ENCODE peak calls at places on chromosomes 16 and 17, in five cellular contexts. U is lung, V is BJ, Z is breast epithelium, K is IMR-90. A is an unnamed sample.

GRCh38 chr16:15461376-15461775 is 27.0 kb downstream of the BMERB1 start:
- DNase-seq in Z (no peak), U (no peak), K (no peak), V (no peak), A (peak)

GRCh38 chr17:3718251-3718650 is 5.5 kb upstream of the HASPIN start:
- DNase-seq in V (no peak), U (no peak), K (no peak), Z (no peak), A (no peak)

GRCh38 chr16:68893710-68894705 is 50.7 kb downstream of the TANGO6 start:
- DNase-seq in V (no peak), Z (no peak), K (peak), U (no peak), A (peak)

GRCh38 chr16:68396481-68396880 is 51.8 kb downstream of the SMPD3 start:
- DNase-seq in U (peak), V (no peak), Z (peak), K (peak), A (no peak)

GRCh38 chr16:64412578-64413280 is 709.1 kb downstream of the CDH11 start:
- DNase-seq in Z (no peak), K (peak), U (no peak), V (no peak), A (no peak)

GRCh38 chr17:29251969-29252866 is 5.6 kb downstream of the CRYBA1 start:
- DNase-seq in U (no peak), K (peak), V (no peak), Z (no peak), A (no peak)

GRCh38 chr17:82058230-82058854 is 6.6 kb downstream of the GPS1 start:
- DNase-seq in U (no peak), K (no peak), V (no peak), Z (no peak), A (no peak)

GRCh38 chr17:49353607-49354006 is 8.4 kb downstream of the ZNF652 start:
- DNase-seq in U (no peak), Z (no peak), V (no peak), K (peak), A (no peak)

GRCh38 chr17:72205357-72205756 is 84.5 kb downstream of the SOX9 start:
- DNase-seq in U (no peak), V (no peak), Z (no peak), K (no peak), A (no peak)

GRCh38 chr17:1767358-1767757 is 5.5 kb downstream of the SERPINF1 start:
- DNase-seq in U (no peak), Z (no peak), K (no peak), V (no peak), A (no peak)

GRCh38 chr17:32348483-32348800 is 1.5 kb upstream of the ZNF207 start:
- DNase-seq in U (no peak), K (no peak), V (no peak), Z (no peak), A (no peak)

GRCh38 chr17:49292901-49293300 is 62.3 kb upstream of the PHOSPHO1 start:
- DNase-seq in K (no peak), Z (no peak), U (no peak), V (no peak), A (no peak)

GRCh38 chr17:75590849-75591721 is 3.5 kb downstream of the MYO15B start:
- DNase-seq in K (no peak), V (no peak), U (no peak), Z (no peak), A (no peak)

GRCh38 chr16:67910162-67910561 is 17.1 kb downstream of the PSKH1 start:
- DNase-seq in Z (no peak), U (no peak), K (peak), V (no peak), A (no peak)

GRCh38 chr17:30212750-30213149 is 22.7 kb downstream of the SLC6A4 start:
- DNase-seq in K (no peak), V (no peak), Z (no peak), U (no peak), A (no peak)

GRCh38 chr17:4899341-4900230 is at the start of gene C17orf107:
- DNase-seq in Z (peak), V (no peak), U (peak), K (peak), A (peak)

GRCh38 chr16:54324716-54325115 is 38.1 kb upstream of the IRX3 start:
- DNase-seq in K (no peak), U (no peak), Z (no peak), V (no peak), A (no peak)

GRCh38 chr16:82755570-82756282 is 129.0 kb downstream of the CDH13 start:
- DNase-seq in U (no peak), K (no peak), Z (no peak), V (no peak), A (no peak)

GRCh38 chr16:3461120-3461519 is 17.6 kb downstream of the NAA60 start:
- DNase-seq in K (no peak), V (no peak), Z (no peak), U (no peak), A (no peak)

GRCh38 chr17:20908373-20909273 is 134.2 kb downstream of the USP22 start:
- DNase-seq in K (peak), Z (peak), U (peak), V (no peak), A (no peak)

GRCh38 chr16:84121007-84121406 is 4.3 kb upstream of the MBTPS1 start:
- DNase-seq in V (no peak), K (no peak), U (no peak), Z (peak), A (no peak)

GRCh38 chr17:4846635-4847390 is 13.7 kb downstream of the MINK1 start:
- DNase-seq in V (no peak), U (no peak), K (no peak), Z (no peak), A (no peak)

DNA sequence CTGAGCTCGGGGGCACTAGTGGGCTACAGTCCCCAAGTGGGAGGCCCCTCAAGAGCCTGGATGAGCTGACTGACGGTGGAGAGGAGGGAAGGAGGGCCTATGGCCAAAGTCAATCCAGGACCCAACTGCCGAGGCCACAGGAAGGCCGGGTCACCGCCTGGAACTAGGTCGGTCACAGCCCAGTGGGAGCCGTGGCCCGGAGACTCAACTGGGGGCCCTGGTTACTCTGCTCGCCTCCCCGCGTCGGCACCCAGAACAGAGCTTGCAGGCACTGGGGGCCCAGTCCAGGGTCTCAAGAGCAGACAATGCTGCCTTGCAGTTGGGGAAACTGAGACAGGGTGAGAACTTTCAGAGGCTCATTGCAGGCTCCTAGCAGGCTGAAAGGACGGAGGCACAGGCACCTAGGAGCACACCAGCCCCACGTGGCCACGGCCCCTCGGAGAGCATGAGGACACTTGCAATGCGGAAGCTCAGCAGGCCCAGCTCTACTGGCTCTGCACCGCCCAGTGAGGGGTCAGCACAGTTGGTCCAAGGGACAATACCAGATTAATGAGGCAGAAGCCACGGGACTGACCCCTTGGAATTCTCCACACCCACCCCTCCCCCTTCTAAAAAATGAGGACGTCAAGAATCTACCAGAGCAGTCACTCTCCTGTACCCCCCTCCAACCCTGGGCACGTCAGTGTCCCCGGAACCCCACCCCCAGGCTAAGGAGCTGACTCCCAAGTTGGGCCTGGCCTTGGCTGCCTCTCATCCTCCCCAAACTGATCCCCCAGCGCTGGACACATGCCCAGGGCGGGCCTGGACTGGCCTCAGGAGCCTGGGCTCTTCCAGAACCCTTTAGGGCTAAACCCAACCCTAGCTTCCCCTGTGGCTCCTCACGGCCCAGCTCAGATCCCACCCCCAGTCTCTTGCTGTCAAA is 2.2 kb downstream of the HS3ST6 start:
- DNase-seq in V (no peak), K (no peak), Z (no peak), U (no peak), A (no peak)
- H3K4me3 ChIP-seq in V (no peak), K (no peak), Z (no peak), U (no peak), A (no peak)

GRCh38 chr16:11972128-11972527 is 4.4 kb upstream of the SNX29 start:
- DNase-seq in U (no peak), K (no peak), Z (no peak), V (no peak), A (no peak)
- TF ChIP-seq CTCF in U (no peak), K (peak), Z (no peak), V (no peak), A (peak)

GRCh38 chr17:15271731-15272130 is 6.6 kb upstream of the PMP22 start:
- DNase-seq in Z (no peak), U (no peak), K (peak), V (no peak), A (no peak)

GRCh38 chr17:15269690-15270089 is 4.6 kb upstream of the PMP22 start:
- DNase-seq in U (no peak), Z (no peak), V (no peak), K (no peak), A (no peak)

GRCh38 chr17:15269087-15269486 is 4.0 kb upstream of the PMP22 start:
- DNase-seq in Z (no peak), K (no peak), V (no peak), U (no peak), A (no peak)

GRCh38 chr17:15268465-15268864 is 3.3 kb upstream of the PMP22 start:
- DNase-seq in V (no peak), Z (no peak), U (no peak), K (peak), A (no peak)

GRCh38 chr17:15270628-15271381 is 5.7 kb upstream of the PMP22 start:
- DNase-seq in V (no peak), U (no peak), Z (no peak), K (no peak), A (no peak)
- H3K4me3 ChIP-seq in V (no peak), U (no peak), Z (no peak), K (no peak), A (no peak)

GRCh38 chr17:39641119-39641496 is 4.2 kb downstream of the STARD3 start:
- DNase-seq in V (no peak), Z (no peak), U (no peak), K (no peak), A (no peak)
- TF ChIP-seq CTCF in V (no peak), Z (no peak), U (no peak), K (no peak), A (no peak)

DNA sequence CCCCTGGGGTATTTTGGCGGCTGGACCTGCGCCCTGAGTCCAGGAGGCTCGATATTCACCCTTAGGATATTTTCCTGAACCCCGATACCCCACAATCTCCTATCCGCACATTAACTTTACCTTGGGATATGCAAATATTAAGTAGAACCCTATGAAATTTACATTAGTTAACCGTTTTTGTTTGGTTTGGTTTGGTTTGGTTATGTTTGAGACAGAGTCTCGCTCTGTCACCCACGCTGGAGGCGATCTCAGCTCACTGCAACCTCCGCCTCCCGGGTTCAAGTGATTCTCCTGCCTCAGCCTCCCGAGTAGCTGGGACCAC is 9.3 kb upstream of the NAGS start:
- DNase-seq in Z (no peak), V (no peak), K (no peak), U (no peak), A (no peak)
- H3K4me3 ChIP-seq in Z (peak), V (no peak), K (no peak), U (no peak), A (peak)

GRCh38 chr17:31289790-31290189 is 7.2 kb downstream of the OMG start:
- DNase-seq in V (peak), K (no peak), Z (no peak), U (no peak), A (no peak)

GRCh38 chr17:31281061-31281460 is 16.0 kb downstream of the OMG start:
- DNase-seq in V (no peak), K (no peak), Z (no peak), U (no peak), A (no peak)

GRCh38 chr17:31283841-31284240 is 13.2 kb downstream of the OMG start:
- DNase-seq in U (no peak), K (no peak), V (no peak), Z (no peak), A (no peak)

GRCh38 chr17:31291820-31292219 is 5.2 kb downstream of the OMG start:
- DNase-seq in Z (no peak), K (peak), U (no peak), V (no peak), A (no peak)

GRCh38 chr17:31286587-31286986 is 10.5 kb downstream of the OMG start:
- DNase-seq in V (no peak), U (no peak), Z (no peak), K (no peak), A (no peak)
- TF ChIP-seq CTCF in V (no peak), U (no peak), Z (no peak), K (no peak), A (no peak)

DNA sequence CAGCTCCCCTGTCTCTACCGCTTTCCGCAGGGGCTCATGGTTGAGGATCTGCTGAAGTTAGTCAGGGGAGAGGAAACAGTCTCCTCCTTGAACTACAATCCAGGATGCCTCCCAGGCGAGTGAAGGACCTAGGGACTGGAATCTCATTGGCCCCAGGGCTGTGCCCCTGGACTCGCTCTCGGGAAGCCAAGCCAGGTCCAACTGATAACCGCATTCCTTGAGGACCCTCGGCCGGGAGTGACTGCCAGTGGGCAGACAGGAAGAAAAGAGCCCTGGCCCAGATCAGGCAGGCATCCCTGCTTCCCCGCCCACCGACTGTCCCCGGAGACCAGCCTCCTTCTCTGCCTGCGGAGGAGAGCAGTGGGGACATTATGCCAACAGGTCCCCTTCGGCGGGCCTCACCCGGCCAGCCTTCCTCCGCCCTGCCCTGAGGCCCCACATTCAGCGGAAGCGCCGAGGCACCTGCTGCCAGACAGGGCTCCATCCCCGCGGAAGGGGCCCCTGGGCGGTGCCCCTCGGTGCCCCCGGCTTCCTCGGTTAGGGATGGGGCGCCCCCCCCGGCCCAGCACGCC is 776 bp downstream of the LRRC75A start:
- DNase-seq in K (no peak), Z (no peak), V (no peak), U (no peak), A (no peak)
- H3K4me3 ChIP-seq in K (peak), Z (peak), V (peak), U (no peak), A (peak)

GRCh38 chr17:77145209-77145608 is 4.4 kb downstream of the SEC14L1 start:
- DNase-seq in U (no peak), Z (no peak), K (no peak), V (no peak), A (no peak)

GRCh38 chr17:77144227-77144626 is 3.5 kb downstream of the SEC14L1 start:
- DNase-seq in V (no peak), K (no peak), U (no peak), Z (no peak), A (no peak)

GRCh38 chr17:77147357-77147801 is 6.6 kb downstream of the SEC14L1 start:
- DNase-seq in U (no peak), V (no peak), K (no peak), Z (no peak), A (no peak)

GRCh38 chr17:77146882-77147281 is 6.1 kb downstream of the SEC14L1 start:
- DNase-seq in K (no peak), Z (no peak), U (peak), V (no peak), A (no peak)

DNA sequence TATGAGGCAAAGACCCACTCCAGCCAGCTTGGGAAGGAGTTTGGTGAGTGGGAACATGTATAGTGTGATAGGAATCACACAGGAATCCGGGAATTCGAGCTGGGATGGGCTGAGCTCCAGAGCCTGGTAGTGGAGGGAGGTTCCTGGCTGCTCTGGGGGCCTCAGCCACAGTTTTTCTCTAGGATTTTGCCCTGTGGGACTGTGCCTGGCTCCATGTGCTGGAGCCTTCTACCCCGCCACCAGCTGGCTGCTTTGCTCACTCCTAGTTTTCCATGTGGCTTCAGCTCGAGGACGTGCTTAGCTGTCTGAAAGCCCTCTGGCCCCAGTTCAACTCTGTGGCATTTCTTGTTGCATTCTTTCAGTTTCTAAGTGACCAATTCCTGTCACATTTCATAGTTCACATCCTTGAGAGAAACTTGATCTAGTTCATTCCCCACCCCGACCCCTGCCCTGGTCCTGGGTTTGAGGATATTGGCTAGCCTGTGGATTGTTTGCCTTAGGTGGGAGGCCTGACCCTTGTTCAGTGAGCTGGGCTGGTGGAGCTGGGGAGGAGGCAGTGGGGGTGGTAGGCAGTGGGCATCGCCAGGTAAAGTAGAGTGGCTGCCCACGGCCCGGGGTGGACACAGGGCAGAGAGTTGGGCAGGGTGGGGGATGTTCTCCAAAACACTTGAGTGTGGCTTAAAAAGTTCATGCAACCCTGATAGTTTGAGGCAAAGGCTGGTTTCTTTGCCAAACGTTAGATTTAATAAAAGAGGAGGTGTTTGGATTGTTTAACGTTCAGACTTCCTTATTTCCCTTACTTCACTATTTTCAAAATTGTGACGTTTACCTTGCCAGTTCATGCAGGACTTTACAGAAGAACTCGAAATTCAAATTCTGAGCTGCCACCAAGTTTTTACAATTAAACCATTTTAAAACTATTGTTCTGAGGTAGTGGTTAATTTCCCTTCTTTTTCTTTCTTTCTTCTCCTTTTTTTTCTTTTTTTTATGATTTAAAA is 5.2 kb downstream of the SEC14L1 start:
- DNase-seq in U (peak), K (peak), V (peak), Z (peak), A (peak)
- TF ChIP-seq CTCF in U (no peak), K (peak), V (peak), Z (no peak), A (peak)

A was measured in astrocyte of the cerebellum.